ENCODE peak calls at places on chromosomes 13 and 19, in eight cellular contexts. One of them, this sample, is unnamed.

GRCh38 chr13:75946746-75947397 is 310.7 kb downstream of the LMO7 start:
- DNase-seq in iPS-NIHi11: no peak
- DNase-seq in AG10803: no peak
- DNase-seq in LoVo: no peak
- DNase-seq in stimulated activated CD4-positive, alpha-beta T cell treated with anti-CD3 and anti-CD28 coated beads, Interleukin-2, amount 100 ng/mL, for 48 hours: no peak
- DNase-seq in endothelial cell: no peak
- DNase-seq in activated T-cell treated with anti-CD3 and anti-CD28 coated beads for 4 hours: no peak
- DNase-seq in adrenal gland: no peak
- DNase-seq in this sample: no peak

GRCh38 chr19:47377801-47378200 is 28.7 kb downstream of the DHX34 start:
- DNase-seq in iPS-NIHi11: no peak
- DNase-seq in AG10803: no peak
- DNase-seq in LoVo: no peak
- DNase-seq in stimulated activated CD4-positive, alpha-beta T cell treated with anti-CD3 and anti-CD28 coated beads, Interleukin-2, amount 100 ng/mL, for 48 hours: no peak
- DNase-seq in endothelial cell: no peak
- DNase-seq in activated T-cell treated with anti-CD3 and anti-CD28 coated beads for 4 hours: no peak
- DNase-seq in adrenal gland: no peak
- DNase-seq in this sample: no peak

GRCh38 chr13:37747071-37747612 is 122.4 kb downstream of the TRPC4 start:
- DNase-seq in iPS-NIHi11: no peak
- DNase-seq in AG10803: peak
- DNase-seq in LoVo: peak
- DNase-seq in stimulated activated CD4-positive, alpha-beta T cell treated with anti-CD3 and anti-CD28 coated beads, Interleukin-2, amount 100 ng/mL, for 48 hours: no peak
- DNase-seq in endothelial cell: no peak
- DNase-seq in activated T-cell treated with anti-CD3 and anti-CD28 coated beads for 4 hours: no peak
- DNase-seq in adrenal gland: no peak
- DNase-seq in this sample: no peak

GRCh38 chr13:105914637-105915036 is 620.8 kb downstream of the EFNB2 start:
- DNase-seq in iPS-NIHi11: no peak
- DNase-seq in AG10803: peak
- DNase-seq in LoVo: no peak
- DNase-seq in stimulated activated CD4-positive, alpha-beta T cell treated with anti-CD3 and anti-CD28 coated beads, Interleukin-2, amount 100 ng/mL, for 48 hours: no peak
- DNase-seq in endothelial cell: no peak
- DNase-seq in activated T-cell treated with anti-CD3 and anti-CD28 coated beads for 4 hours: no peak
- DNase-seq in adrenal gland: no peak
- DNase-seq in this sample: peak

GRCh38 chr19:13129384-13129783 is 11.3 kb downstream of the NACC1 start:
- DNase-seq in iPS-NIHi11: no peak
- DNase-seq in AG10803: no peak
- DNase-seq in LoVo: no peak
- DNase-seq in stimulated activated CD4-positive, alpha-beta T cell treated with anti-CD3 and anti-CD28 coated beads, Interleukin-2, amount 100 ng/mL, for 48 hours: no peak
- DNase-seq in endothelial cell: no peak
- DNase-seq in activated T-cell treated with anti-CD3 and anti-CD28 coated beads for 4 hours: no peak
- DNase-seq in adrenal gland: no peak
- DNase-seq in this sample: no peak

GRCh38 chr19:40604647-40605200 is 3.6 kb downstream of the LTBP4 start:
- DNase-seq in iPS-NIHi11: no peak
- DNase-seq in AG10803: no peak
- DNase-seq in LoVo: no peak
- DNase-seq in stimulated activated CD4-positive, alpha-beta T cell treated with anti-CD3 and anti-CD28 coated beads, Interleukin-2, amount 100 ng/mL, for 48 hours: no peak
- DNase-seq in endothelial cell: no peak
- DNase-seq in activated T-cell treated with anti-CD3 and anti-CD28 coated beads for 4 hours: no peak
- DNase-seq in adrenal gland: no peak
- DNase-seq in this sample: no peak

GRCh38 chr13:71005919-71006318 is 861.1 kb downstream of the DACH1 start:
- DNase-seq in iPS-NIHi11: no peak
- DNase-seq in AG10803: no peak
- DNase-seq in LoVo: no peak
- DNase-seq in stimulated activated CD4-positive, alpha-beta T cell treated with anti-CD3 and anti-CD28 coated beads, Interleukin-2, amount 100 ng/mL, for 48 hours: no peak
- DNase-seq in endothelial cell: no peak
- DNase-seq in activated T-cell treated with anti-CD3 and anti-CD28 coated beads for 4 hours: no peak
- DNase-seq in adrenal gland: no peak
- DNase-seq in this sample: no peak

GRCh38 chr19:17873661-17874422 is 2.1 kb downstream of the SLC5A5 start:
- DNase-seq in iPS-NIHi11: peak
- DNase-seq in AG10803: no peak
- DNase-seq in LoVo: no peak
- DNase-seq in stimulated activated CD4-positive, alpha-beta T cell treated with anti-CD3 and anti-CD28 coated beads, Interleukin-2, amount 100 ng/mL, for 48 hours: peak
- DNase-seq in endothelial cell: peak
- DNase-seq in activated T-cell treated with anti-CD3 and anti-CD28 coated beads for 4 hours: peak
- DNase-seq in adrenal gland: peak
- DNase-seq in this sample: peak

GRCh38 chr19:17389957-17390664 is 3.9 kb downstream of the CCDC194 start:
- DNase-seq in iPS-NIHi11: no peak
- DNase-seq in AG10803: no peak
- DNase-seq in LoVo: no peak
- DNase-seq in stimulated activated CD4-positive, alpha-beta T cell treated with anti-CD3 and anti-CD28 coated beads, Interleukin-2, amount 100 ng/mL, for 48 hours: no peak
- DNase-seq in endothelial cell: peak
- DNase-seq in activated T-cell treated with anti-CD3 and anti-CD28 coated beads for 4 hours: no peak
- DNase-seq in adrenal gland: no peak
- DNase-seq in this sample: peak

GRCh38 chr13:25463496-25463895 is 91.7 kb downstream of the ATP8A2 start:
- DNase-seq in iPS-NIHi11: no peak
- DNase-seq in AG10803: peak
- DNase-seq in LoVo: no peak
- DNase-seq in stimulated activated CD4-positive, alpha-beta T cell treated with anti-CD3 and anti-CD28 coated beads, Interleukin-2, amount 100 ng/mL, for 48 hours: no peak
- DNase-seq in endothelial cell: no peak
- DNase-seq in activated T-cell treated with anti-CD3 and anti-CD28 coated beads for 4 hours: no peak
- DNase-seq in adrenal gland: no peak
- DNase-seq in this sample: no peak

GRCh38 chr13:95256086-95256485 is 45.2 kb downstream of the ABCC4 start:
- DNase-seq in iPS-NIHi11: peak
- DNase-seq in AG10803: peak
- DNase-seq in LoVo: peak
- DNase-seq in stimulated activated CD4-positive, alpha-beta T cell treated with anti-CD3 and anti-CD28 coated beads, Interleukin-2, amount 100 ng/mL, for 48 hours: no peak
- DNase-seq in endothelial cell: no peak
- DNase-seq in activated T-cell treated with anti-CD3 and anti-CD28 coated beads for 4 hours: no peak
- DNase-seq in adrenal gland: no peak
- DNase-seq in this sample: no peak

GRCh38 chr13:80048802-80049201 is 292.1 kb downstream of the SPRY2 start:
- DNase-seq in iPS-NIHi11: peak
- DNase-seq in AG10803: peak
- DNase-seq in LoVo: no peak
- DNase-seq in stimulated activated CD4-positive, alpha-beta T cell treated with anti-CD3 and anti-CD28 coated beads, Interleukin-2, amount 100 ng/mL, for 48 hours: peak
- DNase-seq in endothelial cell: peak
- DNase-seq in activated T-cell treated with anti-CD3 and anti-CD28 coated beads for 4 hours: peak
- DNase-seq in adrenal gland: peak
- DNase-seq in this sample: peak

GRCh38 chr13:40452741-40453665 is 213.4 kb downstream of the FOXO1 start:
- DNase-seq in iPS-NIHi11: no peak
- DNase-seq in AG10803: peak
- DNase-seq in LoVo: peak
- DNase-seq in stimulated activated CD4-positive, alpha-beta T cell treated with anti-CD3 and anti-CD28 coated beads, Interleukin-2, amount 100 ng/mL, for 48 hours: no peak
- DNase-seq in endothelial cell: no peak
- DNase-seq in activated T-cell treated with anti-CD3 and anti-CD28 coated beads for 4 hours: no peak
- DNase-seq in adrenal gland: no peak
- DNase-seq in this sample: no peak

GRCh38 chr19:45097776-45098520 is 5.0 kb downstream of the PPP1R37 start:
- DNase-seq in iPS-NIHi11: peak
- DNase-seq in AG10803: peak
- DNase-seq in LoVo: no peak
- DNase-seq in stimulated activated CD4-positive, alpha-beta T cell treated with anti-CD3 and anti-CD28 coated beads, Interleukin-2, amount 100 ng/mL, for 48 hours: no peak
- DNase-seq in endothelial cell: no peak
- DNase-seq in activated T-cell treated with anti-CD3 and anti-CD28 coated beads for 4 hours: no peak
- DNase-seq in adrenal gland: peak
- DNase-seq in this sample: no peak

GRCh38 chr13:25300861-25301346 is 521 bp upstream of the NUP58 start:
- DNase-seq in iPS-NIHi11: peak
- DNase-seq in AG10803: peak
- DNase-seq in LoVo: no peak
- DNase-seq in stimulated activated CD4-positive, alpha-beta T cell treated with anti-CD3 and anti-CD28 coated beads, Interleukin-2, amount 100 ng/mL, for 48 hours: no peak
- DNase-seq in endothelial cell: peak
- DNase-seq in activated T-cell treated with anti-CD3 and anti-CD28 coated beads for 4 hours: no peak
- DNase-seq in adrenal gland: peak
- DNase-seq in this sample: peak

GRCh38 chr13:73399347-73400216 is 340.8 kb downstream of the KLF5 start:
- DNase-seq in iPS-NIHi11: no peak
- DNase-seq in AG10803: no peak
- DNase-seq in LoVo: peak
- DNase-seq in stimulated activated CD4-positive, alpha-beta T cell treated with anti-CD3 and anti-CD28 coated beads, Interleukin-2, amount 100 ng/mL, for 48 hours: no peak
- DNase-seq in endothelial cell: no peak
- DNase-seq in activated T-cell treated with anti-CD3 and anti-CD28 coated beads for 4 hours: no peak
- DNase-seq in adrenal gland: no peak
- DNase-seq in this sample: no peak

GRCh38 chr19:46492841-46493235 is 2.8 kb downstream of the PNMA8B start:
- DNase-seq in iPS-NIHi11: peak
- DNase-seq in AG10803: no peak
- DNase-seq in LoVo: no peak
- DNase-seq in stimulated activated CD4-positive, alpha-beta T cell treated with anti-CD3 and anti-CD28 coated beads, Interleukin-2, amount 100 ng/mL, for 48 hours: no peak
- DNase-seq in endothelial cell: no peak
- DNase-seq in activated T-cell treated with anti-CD3 and anti-CD28 coated beads for 4 hours: no peak
- DNase-seq in adrenal gland: peak
- DNase-seq in this sample: no peak

GRCh38 chr13:110161112-110161897 is 145.7 kb downstream of the COL4A1 start:
- DNase-seq in iPS-NIHi11: no peak
- DNase-seq in AG10803: no peak
- DNase-seq in LoVo: no peak
- DNase-seq in stimulated activated CD4-positive, alpha-beta T cell treated with anti-CD3 and anti-CD28 coated beads, Interleukin-2, amount 100 ng/mL, for 48 hours: no peak
- DNase-seq in endothelial cell: no peak
- DNase-seq in activated T-cell treated with anti-CD3 and anti-CD28 coated beads for 4 hours: no peak
- DNase-seq in adrenal gland: peak
- DNase-seq in this sample: no peak

GRCh38 chr19:42480335-42481095 is 37.8 kb upstream of the CXCL17 start:
- DNase-seq in iPS-NIHi11: no peak
- DNase-seq in AG10803: peak
- DNase-seq in LoVo: no peak
- DNase-seq in stimulated activated CD4-positive, alpha-beta T cell treated with anti-CD3 and anti-CD28 coated beads, Interleukin-2, amount 100 ng/mL, for 48 hours: no peak
- DNase-seq in endothelial cell: no peak
- DNase-seq in activated T-cell treated with anti-CD3 and anti-CD28 coated beads for 4 hours: no peak
- DNase-seq in adrenal gland: peak
- DNase-seq in this sample: no peak

GRCh38 chr19:40244596-40244995 is 18.1 kb upstream of the CCNP start:
- DNase-seq in iPS-NIHi11: no peak
- DNase-seq in AG10803: no peak
- DNase-seq in LoVo: no peak
- DNase-seq in stimulated activated CD4-positive, alpha-beta T cell treated with anti-CD3 and anti-CD28 coated beads, Interleukin-2, amount 100 ng/mL, for 48 hours: no peak
- DNase-seq in endothelial cell: no peak
- DNase-seq in activated T-cell treated with anti-CD3 and anti-CD28 coated beads for 4 hours: no peak
- DNase-seq in adrenal gland: no peak
- DNase-seq in this sample: no peak

GRCh38 chr13:83878691-83879410 is 3.4 kb downstream of the SLITRK1 start:
- DNase-seq in iPS-NIHi11: peak
- DNase-seq in AG10803: no peak
- DNase-seq in LoVo: no peak
- DNase-seq in stimulated activated CD4-positive, alpha-beta T cell treated with anti-CD3 and anti-CD28 coated beads, Interleukin-2, amount 100 ng/mL, for 48 hours: no peak
- DNase-seq in endothelial cell: no peak
- DNase-seq in activated T-cell treated with anti-CD3 and anti-CD28 coated beads for 4 hours: no peak
- DNase-seq in adrenal gland: no peak
- DNase-seq in this sample: no peak

GRCh38 chr19:971795-972194 is 12.3 kb upstream of the WDR18 start:
- DNase-seq in iPS-NIHi11: no peak
- DNase-seq in AG10803: no peak
- DNase-seq in LoVo: no peak
- DNase-seq in stimulated activated CD4-positive, alpha-beta T cell treated with anti-CD3 and anti-CD28 coated beads, Interleukin-2, amount 100 ng/mL, for 48 hours: no peak
- DNase-seq in endothelial cell: no peak
- DNase-seq in activated T-cell treated with anti-CD3 and anti-CD28 coated beads for 4 hours: no peak
- DNase-seq in adrenal gland: no peak
- DNase-seq in this sample: no peak

GRCh38 chr13:110471833-110472162 is 89.7 kb downstream of the RAB20 start:
- DNase-seq in iPS-NIHi11: no peak
- DNase-seq in AG10803: no peak
- DNase-seq in LoVo: no peak
- DNase-seq in stimulated activated CD4-positive, alpha-beta T cell treated with anti-CD3 and anti-CD28 coated beads, Interleukin-2, amount 100 ng/mL, for 48 hours: peak
- DNase-seq in endothelial cell: no peak
- DNase-seq in activated T-cell treated with anti-CD3 and anti-CD28 coated beads for 4 hours: no peak
- DNase-seq in adrenal gland: peak
- DNase-seq in this sample: no peak

GRCh38 chr13:29621401-29621800 is 25.9 kb upstream of the SLC7A1 start:
- DNase-seq in iPS-NIHi11: no peak
- DNase-seq in AG10803: peak
- DNase-seq in LoVo: no peak
- DNase-seq in stimulated activated CD4-positive, alpha-beta T cell treated with anti-CD3 and anti-CD28 coated beads, Interleukin-2, amount 100 ng/mL, for 48 hours: no peak
- DNase-seq in endothelial cell: no peak
- DNase-seq in activated T-cell treated with anti-CD3 and anti-CD28 coated beads for 4 hours: no peak
- DNase-seq in adrenal gland: no peak
- DNase-seq in this sample: no peak

GRCh38 chr13:19184176-19184575 is 2.6 kb upstream of the TUBA3C start:
- DNase-seq in iPS-NIHi11: no peak
- DNase-seq in AG10803: no peak
- DNase-seq in LoVo: no peak
- DNase-seq in stimulated activated CD4-positive, alpha-beta T cell treated with anti-CD3 and anti-CD28 coated beads, Interleukin-2, amount 100 ng/mL, for 48 hours: no peak
- DNase-seq in endothelial cell: no peak
- DNase-seq in activated T-cell treated with anti-CD3 and anti-CD28 coated beads for 4 hours: no peak
- DNase-seq in adrenal gland: no peak
- DNase-seq in this sample: no peak

GRCh38 chr13:79772811-79773210 is 291.9 kb downstream of the NDFIP2 start:
- DNase-seq in iPS-NIHi11: no peak
- DNase-seq in AG10803: no peak
- DNase-seq in LoVo: no peak
- DNase-seq in stimulated activated CD4-positive, alpha-beta T cell treated with anti-CD3 and anti-CD28 coated beads, Interleukin-2, amount 100 ng/mL, for 48 hours: no peak
- DNase-seq in endothelial cell: no peak
- DNase-seq in activated T-cell treated with anti-CD3 and anti-CD28 coated beads for 4 hours: no peak
- DNase-seq in adrenal gland: no peak
- DNase-seq in this sample: no peak

GRCh38 chr19:15923702-15924101 is 10.6 kb downstream of the CYP4F11 start:
- DNase-seq in iPS-NIHi11: no peak
- DNase-seq in AG10803: no peak
- DNase-seq in LoVo: no peak
- DNase-seq in stimulated activated CD4-positive, alpha-beta T cell treated with anti-CD3 and anti-CD28 coated beads, Interleukin-2, amount 100 ng/mL, for 48 hours: no peak
- DNase-seq in endothelial cell: no peak
- DNase-seq in activated T-cell treated with anti-CD3 and anti-CD28 coated beads for 4 hours: no peak
- DNase-seq in adrenal gland: no peak
- DNase-seq in this sample: no peak

GRCh38 chr13:110676057-110676510 is 29.8 kb downstream of the CARS2 start:
- DNase-seq in iPS-NIHi11: no peak
- DNase-seq in AG10803: no peak
- DNase-seq in LoVo: no peak
- DNase-seq in stimulated activated CD4-positive, alpha-beta T cell treated with anti-CD3 and anti-CD28 coated beads, Interleukin-2, amount 100 ng/mL, for 48 hours: no peak
- DNase-seq in endothelial cell: no peak
- DNase-seq in activated T-cell treated with anti-CD3 and anti-CD28 coated beads for 4 hours: no peak
- DNase-seq in adrenal gland: no peak
- DNase-seq in this sample: no peak

GRCh38 chr13:105342421-105342820 is 1193.0 kb downstream of the EFNB2 start:
- DNase-seq in iPS-NIHi11: no peak
- DNase-seq in AG10803: no peak
- DNase-seq in LoVo: no peak
- DNase-seq in stimulated activated CD4-positive, alpha-beta T cell treated with anti-CD3 and anti-CD28 coated beads, Interleukin-2, amount 100 ng/mL, for 48 hours: no peak
- DNase-seq in endothelial cell: no peak
- DNase-seq in activated T-cell treated with anti-CD3 and anti-CD28 coated beads for 4 hours: no peak
- DNase-seq in adrenal gland: no peak
- DNase-seq in this sample: no peak

GRCh38 chr19:4732680-4733114 is 9.1 kb upstream of the DPP9 start:
- DNase-seq in iPS-NIHi11: peak
- DNase-seq in AG10803: peak
- DNase-seq in LoVo: peak
- DNase-seq in stimulated activated CD4-positive, alpha-beta T cell treated with anti-CD3 and anti-CD28 coated beads, Interleukin-2, amount 100 ng/mL, for 48 hours: peak
- DNase-seq in endothelial cell: peak
- DNase-seq in activated T-cell treated with anti-CD3 and anti-CD28 coated beads for 4 hours: peak
- DNase-seq in adrenal gland: peak
- DNase-seq in this sample: peak

GRCh38 chr13:43368003-43368402 is 344.6 kb downstream of the DNAJC15 start:
- DNase-seq in iPS-NIHi11: no peak
- DNase-seq in AG10803: peak
- DNase-seq in LoVo: peak
- DNase-seq in stimulated activated CD4-positive, alpha-beta T cell treated with anti-CD3 and anti-CD28 coated beads, Interleukin-2, amount 100 ng/mL, for 48 hours: no peak
- DNase-seq in endothelial cell: no peak
- DNase-seq in activated T-cell treated with anti-CD3 and anti-CD28 coated beads for 4 hours: no peak
- DNase-seq in adrenal gland: no peak
- DNase-seq in this sample: no peak

GRCh38 chr19:55005684-55006488 is 32.2 kb downstream of the GP6 start:
- DNase-seq in iPS-NIHi11: peak
- DNase-seq in AG10803: no peak
- DNase-seq in LoVo: peak
- DNase-seq in stimulated activated CD4-positive, alpha-beta T cell treated with anti-CD3 and anti-CD28 coated beads, Interleukin-2, amount 100 ng/mL, for 48 hours: peak
- DNase-seq in endothelial cell: no peak
- DNase-seq in activated T-cell treated with anti-CD3 and anti-CD28 coated beads for 4 hours: peak
- DNase-seq in adrenal gland: peak
- DNase-seq in this sample: peak

GRCh38 chr19:11420894-11421606 is 1.9 kb upstream of the RGL3 start:
- DNase-seq in iPS-NIHi11: peak
- DNase-seq in AG10803: no peak
- DNase-seq in LoVo: no peak
- DNase-seq in stimulated activated CD4-positive, alpha-beta T cell treated with anti-CD3 and anti-CD28 coated beads, Interleukin-2, amount 100 ng/mL, for 48 hours: no peak
- DNase-seq in endothelial cell: no peak
- DNase-seq in activated T-cell treated with anti-CD3 and anti-CD28 coated beads for 4 hours: no peak
- DNase-seq in adrenal gland: peak
- DNase-seq in this sample: no peak

GRCh38 chr13:113060557-113061270 is 44.9 kb upstream of the F7 start:
- DNase-seq in iPS-NIHi11: no peak
- DNase-seq in AG10803: no peak
- DNase-seq in LoVo: no peak
- DNase-seq in stimulated activated CD4-positive, alpha-beta T cell treated with anti-CD3 and anti-CD28 coated beads, Interleukin-2, amount 100 ng/mL, for 48 hours: no peak
- DNase-seq in endothelial cell: no peak
- DNase-seq in activated T-cell treated with anti-CD3 and anti-CD28 coated beads for 4 hours: no peak
- DNase-seq in adrenal gland: no peak
- DNase-seq in this sample: no peak